ENCODE peak calls at places on chromosomes 7 and 10, in six cellular contexts. One of them, this sample, is unnamed.

GRCh38 chr10:60820093-60820769 is 42.0 kb downstream of the CDK1 start:
- DNase-seq in dorsolateral prefrontal cortex: no peak
- DNase-seq in mesothelial cell of epicardium: no peak
- DNase-seq in A549: no peak
- DNase-seq in cardiac muscle cell: peak
- DNase-seq in endothelial cell: no peak
- DNase-seq in this sample: no peak

GRCh38 chr7:36653671-36654355 is 70.5 kb downstream of the AOAH start:
- DNase-seq in dorsolateral prefrontal cortex: no peak
- DNase-seq in mesothelial cell of epicardium: no peak
- DNase-seq in A549: no peak
- DNase-seq in cardiac muscle cell: no peak
- DNase-seq in endothelial cell: no peak
- DNase-seq in this sample: no peak

GRCh38 chr7:69799048-69799697 is 200.9 kb downstream of the AUTS2 start:
- DNase-seq in dorsolateral prefrontal cortex: no peak
- DNase-seq in mesothelial cell of epicardium: no peak
- DNase-seq in A549: no peak
- DNase-seq in cardiac muscle cell: no peak
- DNase-seq in endothelial cell: no peak
- DNase-seq in this sample: no peak

GRCh38 chr10:70337201-70337651 is 45.2 kb downstream of the LRRC20 start:
- DNase-seq in dorsolateral prefrontal cortex: no peak
- DNase-seq in mesothelial cell of epicardium: no peak
- DNase-seq in A549: no peak
- DNase-seq in cardiac muscle cell: no peak
- DNase-seq in endothelial cell: no peak
- DNase-seq in this sample: no peak

GRCh38 chr7:5646846-5647245 is 134.6 kb downstream of the RNF216 start:
- DNase-seq in dorsolateral prefrontal cortex: no peak
- DNase-seq in mesothelial cell of epicardium: no peak
- DNase-seq in A549: no peak
- DNase-seq in cardiac muscle cell: peak
- DNase-seq in endothelial cell: no peak
- DNase-seq in this sample: no peak

GRCh38 chr7:107815254-107815882 is 12.3 kb upstream of the SLC26A3 start:
- DNase-seq in dorsolateral prefrontal cortex: no peak
- DNase-seq in mesothelial cell of epicardium: no peak
- DNase-seq in A549: no peak
- DNase-seq in cardiac muscle cell: no peak
- DNase-seq in endothelial cell: no peak
- DNase-seq in this sample: no peak

GRCh38 chr10:51667992-51668689 is 31.3 kb downstream of the CSTF2T start:
- DNase-seq in dorsolateral prefrontal cortex: no peak
- DNase-seq in mesothelial cell of epicardium: no peak
- DNase-seq in A549: no peak
- DNase-seq in cardiac muscle cell: peak
- DNase-seq in endothelial cell: no peak
- DNase-seq in this sample: no peak

GRCh38 chr10:52011113-52011512 is 303.0 kb upstream of the DKK1 start:
- DNase-seq in dorsolateral prefrontal cortex: no peak
- DNase-seq in mesothelial cell of epicardium: no peak
- DNase-seq in A549: no peak
- DNase-seq in cardiac muscle cell: no peak
- DNase-seq in endothelial cell: no peak
- DNase-seq in this sample: no peak

GRCh38 chr7:131107343-131108211 is 220.1 kb upstream of the MKLN1 start:
- DNase-seq in dorsolateral prefrontal cortex: no peak
- DNase-seq in mesothelial cell of epicardium: peak
- DNase-seq in A549: peak
- DNase-seq in cardiac muscle cell: peak
- DNase-seq in endothelial cell: peak
- DNase-seq in this sample: peak

GRCh38 chr10:118374404-118374803 is 32.3 kb upstream of the FAM204A start:
- DNase-seq in dorsolateral prefrontal cortex: no peak
- DNase-seq in mesothelial cell of epicardium: no peak
- DNase-seq in A549: no peak
- DNase-seq in cardiac muscle cell: no peak
- DNase-seq in endothelial cell: no peak
- DNase-seq in this sample: no peak

GRCh38 chr10:34821587-34822585 is 6.8 kb upstream of the PARD3 start:
- DNase-seq in dorsolateral prefrontal cortex: no peak
- DNase-seq in mesothelial cell of epicardium: no peak
- DNase-seq in A549: no peak
- DNase-seq in cardiac muscle cell: no peak
- DNase-seq in endothelial cell: no peak
- DNase-seq in this sample: no peak

GRCh38 chr10:70695241-70696030 is 23.1 kb downstream of the ADAMTS14 start:
- DNase-seq in dorsolateral prefrontal cortex: no peak
- DNase-seq in mesothelial cell of epicardium: no peak
- DNase-seq in A549: no peak
- DNase-seq in cardiac muscle cell: no peak
- DNase-seq in endothelial cell: no peak
- DNase-seq in this sample: no peak

GRCh38 chr7:95974108-95974507 is 201.8 kb downstream of the DYNC1I1 start:
- DNase-seq in dorsolateral prefrontal cortex: no peak
- DNase-seq in mesothelial cell of epicardium: no peak
- DNase-seq in A549: no peak
- DNase-seq in cardiac muscle cell: no peak
- DNase-seq in endothelial cell: no peak
- DNase-seq in this sample: no peak

GRCh38 chr10:79454259-79454658 is 8.8 kb upstream of the ZCCHC24 start:
- DNase-seq in dorsolateral prefrontal cortex: no peak
- DNase-seq in mesothelial cell of epicardium: no peak
- DNase-seq in A549: no peak
- DNase-seq in cardiac muscle cell: peak
- DNase-seq in endothelial cell: no peak
- DNase-seq in this sample: no peak

GRCh38 chr7:121084748-121085336 is 96.3 kb downstream of the CPED1 start:
- DNase-seq in dorsolateral prefrontal cortex: no peak
- DNase-seq in mesothelial cell of epicardium: no peak
- DNase-seq in A549: no peak
- DNase-seq in cardiac muscle cell: peak
- DNase-seq in endothelial cell: no peak
- DNase-seq in this sample: no peak

GRCh38 chr10:98331888-98332287 is 63.9 kb upstream of the LOXL4 start:
- DNase-seq in dorsolateral prefrontal cortex: no peak
- DNase-seq in mesothelial cell of epicardium: no peak
- DNase-seq in A549: no peak
- DNase-seq in cardiac muscle cell: no peak
- DNase-seq in endothelial cell: no peak
- DNase-seq in this sample: no peak

GRCh38 chr7:100829150-100829716 is 1.9 kb upstream of the EPHB4 start:
- DNase-seq in dorsolateral prefrontal cortex: no peak
- DNase-seq in mesothelial cell of epicardium: no peak
- DNase-seq in A549: no peak
- DNase-seq in cardiac muscle cell: peak
- DNase-seq in endothelial cell: peak
- DNase-seq in this sample: no peak

GRCh38 chr10:103564799-103565365 is 71.4 kb downstream of the NEURL1 start:
- DNase-seq in dorsolateral prefrontal cortex: no peak
- DNase-seq in mesothelial cell of epicardium: no peak
- DNase-seq in A549: peak
- DNase-seq in cardiac muscle cell: peak
- DNase-seq in endothelial cell: peak
- DNase-seq in this sample: no peak

GRCh38 chr7:1041471-1042160 is 2.7 kb upstream of the GPR146 start:
- DNase-seq in dorsolateral prefrontal cortex: no peak
- DNase-seq in mesothelial cell of epicardium: no peak
- DNase-seq in A549: no peak
- DNase-seq in cardiac muscle cell: peak
- DNase-seq in endothelial cell: no peak
- DNase-seq in this sample: no peak

GRCh38 chr7:132077986-132078385 is 498.3 kb downstream of the PLXNA4 start:
- DNase-seq in dorsolateral prefrontal cortex: no peak
- DNase-seq in mesothelial cell of epicardium: no peak
- DNase-seq in A549: no peak
- DNase-seq in cardiac muscle cell: peak
- DNase-seq in endothelial cell: no peak
- DNase-seq in this sample: no peak

GRCh38 chr7:954330-955238 is at the start of gene ADAP1:
- DNase-seq in dorsolateral prefrontal cortex: no peak
- DNase-seq in mesothelial cell of epicardium: peak
- DNase-seq in A549: peak
- DNase-seq in cardiac muscle cell: peak
- DNase-seq in endothelial cell: peak
- DNase-seq in this sample: peak

GRCh38 chr7:21753071-21753470 is 192.6 kb downstream of the CDCA7L start:
- DNase-seq in dorsolateral prefrontal cortex: no peak
- DNase-seq in mesothelial cell of epicardium: no peak
- DNase-seq in A549: no peak
- DNase-seq in cardiac muscle cell: no peak
- DNase-seq in endothelial cell: no peak
- DNase-seq in this sample: no peak

GRCh38 chr10:78365711-78366110 is 332.0 kb downstream of the RPS24 start:
- DNase-seq in dorsolateral prefrontal cortex: no peak
- DNase-seq in mesothelial cell of epicardium: no peak
- DNase-seq in A549: no peak
- DNase-seq in cardiac muscle cell: peak
- DNase-seq in endothelial cell: no peak
- DNase-seq in this sample: no peak

GRCh38 chr10:61903991-61904350 is 2.5 kb downstream of the ARID5B start:
- DNase-seq in dorsolateral prefrontal cortex: no peak
- DNase-seq in mesothelial cell of epicardium: no peak
- DNase-seq in A549: no peak
- DNase-seq in cardiac muscle cell: no peak
- DNase-seq in endothelial cell: no peak
- DNase-seq in this sample: no peak

GRCh38 chr10:61905837-61906236 is 4.3 kb downstream of the ARID5B start:
- DNase-seq in dorsolateral prefrontal cortex: no peak
- DNase-seq in mesothelial cell of epicardium: no peak
- DNase-seq in A549: no peak
- DNase-seq in cardiac muscle cell: no peak
- DNase-seq in endothelial cell: no peak
- DNase-seq in this sample: no peak

GRCh38 chr10:61903184-61903990 is 1.9 kb downstream of the ARID5B start:
- DNase-seq in dorsolateral prefrontal cortex: no peak
- DNase-seq in mesothelial cell of epicardium: peak
- DNase-seq in A549: peak
- DNase-seq in cardiac muscle cell: peak
- DNase-seq in endothelial cell: peak
- DNase-seq in this sample: peak

GRCh38 chr10:61905446-61905725 is 3.9 kb downstream of the ARID5B start:
- DNase-seq in dorsolateral prefrontal cortex: no peak
- DNase-seq in mesothelial cell of epicardium: no peak
- DNase-seq in A549: no peak
- DNase-seq in cardiac muscle cell: no peak
- DNase-seq in endothelial cell: no peak
- DNase-seq in this sample: no peak

DNA sequence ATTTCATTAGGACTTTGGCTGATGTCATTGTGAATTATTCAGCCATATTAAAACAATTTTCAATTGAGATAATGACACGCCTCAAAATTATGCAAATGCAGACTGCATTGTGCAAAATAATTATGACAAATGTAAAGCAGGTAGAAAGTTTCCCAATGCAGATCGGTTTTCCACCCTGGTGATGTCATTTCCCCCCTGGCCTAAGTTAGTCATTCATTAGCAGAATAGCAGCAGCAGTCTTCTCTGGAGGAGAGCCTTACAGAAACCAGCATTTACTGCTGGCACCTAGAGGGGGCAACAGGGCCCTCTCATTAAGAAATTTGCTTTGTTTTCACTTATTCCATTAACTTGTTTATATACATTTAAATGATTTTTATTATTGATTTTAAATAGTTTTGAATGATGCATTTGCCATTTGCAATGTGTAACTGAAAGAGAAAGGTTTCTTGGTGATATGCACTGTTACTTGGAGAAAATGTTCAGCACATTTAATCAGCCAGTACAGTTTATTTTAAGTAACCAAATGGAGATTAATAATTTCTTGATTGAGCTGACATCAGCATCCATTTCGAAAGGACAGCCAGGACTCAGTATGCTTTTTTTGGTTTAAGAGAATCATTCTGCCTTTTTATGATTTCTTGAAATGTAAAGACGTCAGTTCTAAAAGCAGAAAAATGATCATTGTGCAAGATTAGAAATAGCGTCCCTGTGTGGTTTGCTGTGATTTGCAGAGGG is 3.4 kb downstream of the ARID5B start:
- DNase-seq in dorsolateral prefrontal cortex: no peak
- DNase-seq in mesothelial cell of epicardium: no peak
- DNase-seq in A549: peak
- DNase-seq in cardiac muscle cell: peak
- DNase-seq in endothelial cell: no peak
- DNase-seq in this sample: no peak
- TF ChIP-seq CTCF in dorsolateral prefrontal cortex: no peak
- TF ChIP-seq CTCF in mesothelial cell of epicardium: no peak
- TF ChIP-seq CTCF in A549: peak
- TF ChIP-seq CTCF in cardiac muscle cell: peak
- TF ChIP-seq CTCF in endothelial cell: no peak
- TF ChIP-seq CTCF in this sample: no peak

GRCh38 chr10:25753776-25754175 is 180.3 kb upstream of the MYO3A start:
- DNase-seq in dorsolateral prefrontal cortex: no peak
- DNase-seq in mesothelial cell of epicardium: no peak
- DNase-seq in A549: no peak
- DNase-seq in cardiac muscle cell: peak
- DNase-seq in endothelial cell: no peak
- DNase-seq in this sample: no peak

GRCh38 chr10:25758511-25758910 is 175.5 kb upstream of the MYO3A start:
- DNase-seq in dorsolateral prefrontal cortex: no peak
- DNase-seq in mesothelial cell of epicardium: no peak
- DNase-seq in A549: no peak
- DNase-seq in cardiac muscle cell: no peak
- DNase-seq in endothelial cell: no peak
- DNase-seq in this sample: no peak

GRCh38 chr10:25761937-25762336 is 172.1 kb upstream of the MYO3A start:
- DNase-seq in dorsolateral prefrontal cortex: no peak
- DNase-seq in mesothelial cell of epicardium: no peak
- DNase-seq in A549: no peak
- DNase-seq in cardiac muscle cell: no peak
- DNase-seq in endothelial cell: no peak
- DNase-seq in this sample: no peak

GRCh38 chr10:25756784-25757183 is 177.2 kb upstream of the MYO3A start:
- DNase-seq in dorsolateral prefrontal cortex: no peak
- DNase-seq in mesothelial cell of epicardium: no peak
- DNase-seq in A549: no peak
- DNase-seq in cardiac muscle cell: no peak
- DNase-seq in endothelial cell: no peak
- DNase-seq in this sample: no peak

GRCh38 chr10:25758041-25758457 is 176.0 kb upstream of the MYO3A start:
- DNase-seq in dorsolateral prefrontal cortex: no peak
- DNase-seq in mesothelial cell of epicardium: no peak
- DNase-seq in A549: peak
- DNase-seq in cardiac muscle cell: peak
- DNase-seq in endothelial cell: peak
- DNase-seq in this sample: no peak
- TF ChIP-seq CTCF in dorsolateral prefrontal cortex: peak
- TF ChIP-seq CTCF in mesothelial cell of epicardium: peak
- TF ChIP-seq CTCF in A549: peak
- TF ChIP-seq CTCF in cardiac muscle cell: peak
- TF ChIP-seq CTCF in endothelial cell: peak
- TF ChIP-seq CTCF in this sample: no peak

GRCh38 chr10:72354356-72355213 is at the start of gene DNAJB12:
- DNase-seq in dorsolateral prefrontal cortex: peak
- DNase-seq in mesothelial cell of epicardium: peak
- DNase-seq in A549: peak
- DNase-seq in cardiac muscle cell: peak
- DNase-seq in endothelial cell: peak
- DNase-seq in this sample: peak
- TF ChIP-seq CTCF in dorsolateral prefrontal cortex: no peak
- TF ChIP-seq CTCF in mesothelial cell of epicardium: no peak
- TF ChIP-seq CTCF in A549: no peak
- TF ChIP-seq CTCF in cardiac muscle cell: no peak
- TF ChIP-seq CTCF in endothelial cell: no peak
- TF ChIP-seq CTCF in this sample: no peak

GRCh38 chr10:47013469-47014169 is 102.4 kb downstream of the PTPN20 start:
- DNase-seq in dorsolateral prefrontal cortex: no peak
- DNase-seq in mesothelial cell of epicardium: no peak
- DNase-seq in A549: no peak
- DNase-seq in cardiac muscle cell: no peak
- DNase-seq in endothelial cell: no peak
- DNase-seq in this sample: no peak
- TF ChIP-seq CTCF in dorsolateral prefrontal cortex: no peak
- TF ChIP-seq CTCF in mesothelial cell of epicardium: no peak
- TF ChIP-seq CTCF in A549: no peak
- TF ChIP-seq CTCF in cardiac muscle cell: no peak
- TF ChIP-seq CTCF in endothelial cell: no peak
- TF ChIP-seq CTCF in this sample: no peak